ENCODE peak calls at places on chromosomes 6 and 20, in ten cellular contexts. L, P, V, Q, G, C, H, U, E and J are unnamed samples.
A peak's percentile ranks its signal among the peaks of the same experiment; 100 is the strongest.

GRCh38 chr20:36717657-36718056 is 28.2 kb downstream of the NDRG3 start:
- DNase-seq in V (no peak), L (no peak), G (no peak), Q (no peak), U (no peak), H (no peak), E (no peak), C (no peak), P (no peak), J (no peak)

GRCh38 chr20:62723351-62723750 is 14.7 kb downstream of the NTSR1 start:
- DNase-seq in C (no peak), Q (peak; percentile 48), H (peak; percentile 41), E (peak; percentile 75), V (no peak), U (no peak), L (peak; percentile 38), P (no peak), G (no peak), J (no peak)

GRCh38 chr6:133410628-133411027 is 169.5 kb downstream of the EYA4 start:
- DNase-seq in U (no peak), L (no peak), V (no peak), C (no peak), P (no peak), E (no peak), H (no peak), G (no peak), Q (no peak), J (no peak)

GRCh38 chr6:131029661-131030297 is 33.3 kb downstream of the EPB41L2 start:
- DNase-seq in C (peak; percentile 12), P (no peak), L (peak; percentile 65), G (no peak), V (no peak), U (no peak), Q (no peak), H (no peak), E (no peak), J (no peak)

GRCh38 chr6:54283877-54284860 is 24.1 kb upstream of the TINAG start:
- DNase-seq in V (no peak), L (peak; percentile 34), C (no peak), U (no peak), P (no peak), G (no peak), E (no peak), H (no peak), Q (no peak), J (no peak)

GRCh38 chr6:100446115-100446921 is 18.4 kb downstream of the SIM1 start:
- DNase-seq in U (no peak), H (no peak), G (no peak), E (no peak), L (no peak), Q (no peak), C (no peak), V (no peak), P (no peak), J (no peak)

GRCh38 chr20:53956013-53956715 is 114.2 kb downstream of the BCAS1 start:
- DNase-seq in L (no peak), G (no peak), V (no peak), E (no peak), H (no peak), Q (no peak), U (no peak), C (no peak), P (no peak), J (no peak)

GRCh38 chr6:1029196-1029595 is 282.7 kb upstream of the FOXQ1 start:
- DNase-seq in C (no peak), G (no peak), E (no peak), V (no peak), H (no peak), P (peak; percentile 26), U (no peak), L (no peak), Q (no peak), J (no peak)

GRCh38 chr20:44728835-44729342 is 13.7 kb downstream of the CCN5 start:
- DNase-seq in V (peak; percentile 54), G (no peak), Q (peak; percentile 77), U (peak; percentile 85), L (peak; percentile 68), H (no peak), P (no peak), E (peak; percentile 93), C (no peak), J (peak; percentile 79)
- TF ChIP-seq POLR2A in V (no peak), G (no peak), Q (no peak), U (no peak), L (no peak), H (no peak), P (no peak), E (peak; percentile 77), C (no peak), J (no peak)

GRCh38 chr6:52055451-52055850 is 32.0 kb downstream of the PKHD1 start:
- DNase-seq in E (no peak), G (no peak), H (no peak), P (no peak), Q (no peak), L (no peak), U (no peak), C (no peak), V (no peak), J (no peak)

GRCh38 chr6:52050051-52050405 is 37.4 kb downstream of the PKHD1 start:
- DNase-seq in V (no peak), U (no peak), G (no peak), C (no peak), P (no peak), H (no peak), E (no peak), Q (no peak), L (no peak), J (no peak)

GRCh38 chr6:52049252-52050050 is 38.0 kb downstream of the PKHD1 start:
- DNase-seq in P (no peak), Q (no peak), V (no peak), G (no peak), C (peak; percentile 38), E (no peak), H (no peak), L (peak; percentile 37), U (no peak), J (no peak)

DNA sequence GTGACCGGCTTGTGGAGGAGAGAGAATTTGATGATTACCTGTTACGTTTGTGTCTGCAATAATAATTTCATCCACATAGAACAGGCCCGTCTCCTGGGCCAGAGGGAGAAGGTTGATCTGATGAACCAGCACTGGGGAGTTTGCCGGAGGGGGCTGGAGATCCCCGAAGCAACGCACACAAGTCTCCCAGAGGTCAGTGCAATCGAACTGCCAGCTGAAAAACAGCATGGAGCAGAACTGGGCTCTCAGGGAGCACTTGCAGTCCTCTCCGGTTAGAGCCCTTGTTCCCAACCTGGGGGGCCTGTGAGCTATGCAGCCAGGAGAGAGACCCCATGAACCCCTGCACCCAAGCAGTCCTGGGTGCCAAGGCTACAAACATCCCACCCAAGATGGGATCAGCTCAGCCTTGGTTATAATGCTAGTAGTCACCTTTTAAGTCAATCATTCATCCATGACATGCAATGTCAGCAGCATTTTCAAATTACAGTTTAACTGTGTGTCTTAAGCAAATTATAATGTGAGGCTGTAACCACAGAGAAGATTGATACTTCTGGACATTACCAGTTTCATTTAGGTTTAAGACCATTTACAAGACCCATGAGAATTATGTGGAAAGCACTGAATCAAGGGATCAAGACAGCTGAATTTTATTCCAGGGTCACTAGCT is 34.2 kb downstream of the PKHD1 start:
- DNase-seq in L (no peak), G (no peak), H (no peak), P (no peak), V (no peak), U (no peak), Q (no peak), C (no peak), E (no peak), J (no peak)
- H3K27me3 ChIP-seq in L (no peaks in the 10 kb centered on the region), G (no peaks in the 10 kb centered on the region), H (no peaks in the 10 kb centered on the region), P (no peaks in the 10 kb centered on the region), V (no peaks in the 10 kb centered on the region), U (no peaks in the 10 kb centered on the region), Q (no peaks in the 10 kb centered on the region), C (no peaks in the 10 kb centered on the region), E (no peaks in the 10 kb centered on the region), J (no peaks in the 10 kb centered on the region)

DNA sequence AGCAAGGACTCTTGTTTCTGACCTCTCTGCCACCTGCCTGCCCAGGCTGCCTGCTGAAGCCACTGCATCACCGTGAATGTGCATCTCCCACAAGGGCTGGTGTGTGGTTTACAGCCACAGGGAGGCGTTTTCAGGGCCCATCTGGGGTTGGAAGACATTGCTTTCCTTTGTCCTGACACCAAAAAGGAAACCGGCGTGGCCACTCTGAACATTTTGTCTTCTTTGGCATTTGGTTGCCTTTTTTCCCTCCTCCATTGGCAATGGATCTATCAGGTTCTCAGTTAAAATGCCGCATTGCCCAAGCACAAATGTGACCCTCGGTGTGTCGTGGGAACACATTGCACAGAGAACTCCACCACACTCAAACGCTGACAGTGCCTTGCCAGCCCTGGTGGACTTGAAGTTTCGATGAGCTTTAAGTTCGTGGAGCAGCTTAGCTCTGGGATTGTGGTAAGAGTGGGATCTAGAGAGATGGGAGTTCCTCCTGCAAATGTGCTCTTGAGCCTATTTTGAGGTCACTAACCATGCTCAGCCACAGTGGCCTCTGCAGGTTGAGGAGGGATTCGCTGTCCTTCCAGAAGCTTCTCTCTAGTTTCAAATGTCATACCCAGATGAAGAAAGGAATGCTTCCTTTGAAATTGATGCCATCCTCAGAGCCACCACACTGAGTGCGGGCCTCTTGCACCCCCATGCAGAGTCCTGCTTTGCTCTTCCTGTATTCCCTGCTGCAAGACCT is 14.8 kb upstream of the PCK1 start:
- DNase-seq in G (no peak), U (no peak), L (no peak), Q (no peak), E (no peak), P (no peak), H (no peak), C (no peak), V (no peak), J (no peak)
- TF ChIP-seq POLR2A in G (no peak), U (no peak), L (no peak), Q (no peak), E (no peak), P (no peak), H (no peak), C (no peak), V (no peak), J (no peak)

GRCh38 chr6:68637782-68638181 is 2.7 kb downstream of the ADGRB3 start:
- DNase-seq in H (no peak), G (no peak), U (no peak), V (no peak), L (no peak), P (no peak), E (no peak), Q (no peak), C (no peak), J (no peak)

GRCh38 chr6:68635706-68636513 is 828 bp downstream of the ADGRB3 start:
- DNase-seq in L (no peak), U (peak; percentile 9), H (no peak), E (no peak), V (peak; percentile 30), C (peak; percentile 41), Q (no peak), P (no peak), G (no peak), J (no peak)

GRCh38 chr6:68638225-68638900 is 3.3 kb downstream of the ADGRB3 start:
- DNase-seq in V (peak; percentile 55), U (no peak), C (peak; percentile 34), L (peak; percentile 47), Q (peak; percentile 36), E (peak; percentile 81), H (no peak), G (no peak), P (no peak), J (no peak)

GRCh38 chr6:68635412-68635705 is 277 bp downstream of the ADGRB3 start:
- DNase-seq in H (no peak), L (no peak), U (no peak), G (no peak), P (no peak), Q (no peak), C (no peak), V (no peak), E (no peak), J (no peak)

DNA sequence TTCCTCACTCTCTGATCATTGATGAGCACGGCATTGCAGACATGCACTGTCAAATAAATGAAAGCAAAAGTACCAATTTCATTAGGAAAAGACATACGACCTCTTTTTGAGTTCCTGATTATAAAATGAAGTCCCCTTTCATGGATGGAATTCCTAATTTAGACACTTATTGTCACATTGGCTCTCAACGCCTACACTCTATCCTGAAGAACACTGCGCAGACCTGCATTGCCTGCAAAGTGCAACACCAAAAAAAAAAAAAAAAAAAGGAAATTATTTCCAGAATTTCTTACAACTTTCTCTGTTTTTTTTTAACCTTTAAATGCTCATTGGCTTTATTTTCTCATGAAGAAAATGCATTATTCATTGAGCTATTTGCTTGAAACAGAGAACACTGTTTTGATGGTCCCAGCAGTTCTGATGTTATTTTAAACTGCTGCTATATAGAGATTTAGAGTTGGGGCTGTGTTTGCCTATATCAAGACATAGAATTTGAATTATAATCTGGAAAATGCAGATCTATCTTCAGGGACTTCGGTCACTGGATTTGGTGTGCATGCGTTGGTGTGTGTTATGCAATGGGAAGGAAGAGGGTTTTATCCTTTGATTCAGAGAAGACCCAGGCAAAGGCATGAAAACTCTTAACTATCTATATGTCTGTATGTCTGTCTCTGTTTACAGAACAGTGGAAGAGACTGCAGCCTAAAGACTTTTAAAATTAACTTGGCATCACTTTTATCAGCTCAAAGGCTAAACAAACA is 1.8 kb downstream of the ADGRB3 start:
- DNase-seq in L (no peak), G (no peak), V (no peak), C (no peak), P (no peak), E (no peak), U (no peak), Q (no peak), H (no peak), J (no peak)
- H3K27me3 ChIP-seq in L (peaks cover 5% of the 10 kb centered on the region), G (no peaks in the 10 kb centered on the region), V (no peaks in the 10 kb centered on the region), C (no peaks in the 10 kb centered on the region), P (peaks cover 10% of the 10 kb centered on the region), E (no peaks in the 10 kb centered on the region), U (no peaks in the 10 kb centered on the region), Q (peaks cover 28% of the 10 kb centered on the region), H (no peaks in the 10 kb centered on the region), J (no peaks in the 10 kb centered on the region)